ENCODE peak calls at places on chromosome 12, in five cellular contexts. M is upper lobe of left lung, P is K562, W is HepG2, Z is GM12878. Y is an unnamed sample. For H3K27me3, the result is how much of the 10 kb centered on the place peaks cover.

GRCh38 chr12:26971963-26972362 is 33.7 kb downstream of the FGFR1OP2 start:
- ATAC-seq in M (no peak), P (no peak), W (no peak), Z (peak), Y (no peak)

GRCh38 chr12:124856132-124856841 is 7.4 kb downstream of the SCARB1 start:
- ATAC-seq in M (no peak), P (no peak), W (no peak), Z (peak), Y (no peak)

GRCh38 chr12:48001426-48002178 is 2.7 kb downstream of the COL2A1 start:
- ATAC-seq in M (peak), P (peak), W (peak), Z (no peak), Y (peak)

GRCh38 chr12:106767954-106768501 is 6.5 kb upstream of the RIC8B start:
- ATAC-seq in M (no peak), P (peak), W (peak), Z (no peak), Y (no peak)

GRCh38 chr12:122423258-122424165 is 1.0 kb upstream of the CLIP1 start:
- ATAC-seq in M (peak), P (peak), W (peak), Z (peak), Y (no peak)

GRCh38 chr12:34218193-34219045 is 196.1 kb downstream of the ALG10 start:
- ATAC-seq in M (peak), P (peak), W (peak), Z (peak), Y (peak)

GRCh38 chr12:59871779-59872178 is 275.9 kb downstream of the SLC16A7 start:
- ATAC-seq in M (no peak), P (no peak), W (no peak), Z (no peak), Y (no peak)

GRCh38 chr12:70609739-70610491 is 27.3 kb downstream of the PTPRB start:
- ATAC-seq in M (peak), P (peak), W (peak), Z (no peak), Y (peak)

GRCh38 chr12:109308534-109309440 is at the start of gene FOXN4:
- ATAC-seq in M (no peak), P (no peak), W (peak), Z (no peak), Y (no peak)

GRCh38 chr12:40015360-40015759 is 90.5 kb downstream of the SLC2A13 start:
- ATAC-seq in M (no peak), P (no peak), W (no peak), Z (no peak), Y (no peak)

GRCh38 chr12:91637789-91638624 is 455.4 kb upstream of the DCN start:
- ATAC-seq in M (no peak), P (no peak), W (no peak), Z (peak), Y (no peak)

GRCh38 chr12:100187068-100187467 is 13.5 kb upstream of the ACTR6 start:
- ATAC-seq in M (no peak), P (no peak), W (no peak), Z (no peak), Y (no peak)

DNA sequence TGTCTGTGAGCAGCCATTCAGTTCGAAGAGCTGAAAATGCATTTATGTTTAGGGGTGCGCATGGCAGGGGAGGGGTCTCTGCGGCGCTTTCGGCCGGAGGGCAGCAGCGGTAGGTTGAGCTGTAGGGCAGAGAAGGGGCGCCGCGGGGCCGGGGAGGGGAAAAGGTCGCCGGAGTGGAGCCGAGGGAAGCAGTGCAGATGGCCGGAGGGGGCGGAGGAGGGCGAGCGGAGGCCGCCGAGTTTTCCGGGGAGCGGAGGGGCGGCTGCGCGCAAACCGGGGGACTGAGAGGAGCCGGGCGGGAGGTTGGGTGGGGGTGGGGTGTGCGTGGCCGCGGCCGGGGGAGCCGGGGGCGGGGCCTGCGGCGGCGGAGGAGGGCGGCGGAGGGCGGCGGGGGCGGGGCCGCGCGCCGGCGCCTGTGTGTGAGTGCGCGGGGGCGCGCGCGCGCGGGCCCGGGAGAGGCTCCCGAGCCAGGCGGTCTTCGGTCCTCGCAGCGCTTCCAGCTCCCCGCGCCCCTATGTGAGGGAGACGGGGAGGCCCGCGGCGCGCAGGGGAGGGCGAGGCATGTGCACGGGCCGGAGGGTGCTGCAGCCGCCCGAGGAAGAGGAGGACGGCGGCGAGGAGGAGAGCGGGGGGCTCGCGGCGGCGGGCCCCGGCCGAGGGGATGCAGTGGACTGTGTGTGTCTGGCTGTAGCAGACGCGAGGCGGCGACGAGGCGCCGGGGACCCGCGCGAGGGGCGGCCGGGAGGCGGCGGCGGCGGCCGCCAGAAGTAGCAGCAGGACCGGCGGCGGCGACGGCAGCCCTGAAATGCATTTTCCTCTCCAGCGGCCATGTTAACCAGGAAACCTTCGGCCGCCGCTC is at the start of gene DYRK2:
- ATAC-seq in M (peak), P (peak), W (peak), Z (peak), Y (peak)
- TF ChIP-seq POLR2A in M (peak), P (peak), W (peak), Z (peak), Y (peak)

GRCh38 chr12:53180270-53180930 is at the start of the genes CSAD and ZNF740:
- ATAC-seq in M (peak), P (peak), W (peak), Z (peak), Y (peak)
- TF ChIP-seq EP300 in M (peak), P (peak), W (no peak), Z (no peak), Y (no peak)

GRCh38 chr12:52294803-52295202 is 3.5 kb upstream of the KRT81 start:
- ATAC-seq in M (no peak), P (no peak), W (no peak), Z (no peak), Y (no peak)

GRCh38 chr12:52298677-52299076 is 7.3 kb upstream of the KRT81 start:
- ATAC-seq in M (no peak), P (no peak), W (no peak), Z (no peak), Y (no peak)

GRCh38 chr12:52296572-52297215 is 5.4 kb upstream of the KRT81 start:
- ATAC-seq in M (no peak), P (no peak), W (no peak), Z (no peak), Y (no peak)

GRCh38 chr12:52293926-52294325 is 2.6 kb upstream of the KRT81 start:
- ATAC-seq in M (no peak), P (no peak), W (no peak), Z (no peak), Y (no peak)

GRCh38 chr12:52295663-52296062 is 4.3 kb upstream of the KRT81 start:
- ATAC-seq in M (no peak), P (no peak), W (no peak), Z (no peak), Y (no peak)
- H3K27me3 ChIP-seq in M (under half), P (under half), W (under half), Z (under half), Y (under half)

DNA sequence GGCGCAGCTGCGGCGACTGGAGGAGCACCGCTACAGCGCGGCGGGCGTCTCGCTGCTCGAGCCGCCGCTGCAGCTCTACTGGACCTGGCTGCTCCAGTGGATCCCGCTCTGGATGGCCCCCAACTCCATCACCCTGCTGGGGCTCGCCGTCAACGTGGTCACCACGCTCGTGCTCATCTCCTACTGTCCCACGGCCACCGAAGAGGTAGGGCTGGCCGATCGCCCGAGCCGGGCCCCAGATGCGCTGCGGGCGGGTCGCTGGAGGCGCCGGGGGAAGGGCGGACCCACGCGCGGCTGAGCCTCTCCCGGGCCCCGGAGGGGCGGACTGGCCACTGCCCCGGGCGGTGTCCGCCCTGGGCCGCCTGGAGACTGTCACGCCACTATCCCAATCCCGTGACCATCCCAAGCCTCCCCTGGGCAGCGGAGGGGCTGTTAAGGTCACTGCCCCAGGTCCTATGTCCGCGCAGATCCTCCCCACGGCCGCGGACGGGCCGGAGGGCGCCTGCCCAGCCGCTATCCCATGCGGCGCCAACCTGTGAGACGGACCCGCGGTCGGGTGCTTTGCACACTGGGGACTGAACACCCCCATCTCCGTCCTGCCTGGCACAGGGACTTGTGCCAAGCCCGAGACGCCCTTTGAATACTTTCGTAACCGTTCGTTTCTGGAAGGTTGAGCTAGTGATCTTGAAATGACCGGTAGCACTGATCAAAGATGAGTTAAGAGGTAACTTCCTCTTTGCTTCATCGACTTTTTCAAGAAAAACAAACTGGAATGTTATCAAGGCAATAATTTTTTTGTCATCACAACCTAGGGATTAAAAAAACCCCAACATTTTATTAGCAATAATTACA is 716 bp downstream of the CHPT1 start:
- ATAC-seq in M (peak), P (peak), W (peak), Z (peak), Y (peak)
- TF ChIP-seq POLR2A in M (no peak), P (peak), W (peak), Z (no peak), Y (peak)

DNA sequence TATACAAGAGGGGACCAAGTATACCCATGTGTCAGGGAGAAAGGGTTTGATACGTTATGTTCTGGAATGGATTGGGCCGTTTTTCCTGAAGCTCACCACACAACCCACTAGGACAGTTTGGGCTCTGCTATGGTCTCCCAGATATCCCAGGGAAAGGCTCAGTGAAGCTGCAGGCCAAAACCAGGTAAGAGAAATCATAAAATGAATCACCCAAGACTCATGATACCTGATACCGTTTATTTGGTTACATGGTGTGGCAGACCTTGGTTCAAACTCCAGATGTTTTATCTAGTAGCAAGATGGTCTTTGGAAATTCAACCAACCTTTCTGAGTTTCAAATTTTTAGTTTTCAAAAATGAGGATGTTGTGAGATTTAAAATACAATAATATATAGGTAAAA is 177.6 kb downstream of the C12orf75 start:
- ATAC-seq in M (no peak), P (no peak), W (no peak), Z (no peak), Y (no peak)
- TF ChIP-seq EP300 in M (no peak), P (no peak), W (no peak), Z (no peak), Y (no peak)

GRCh38 chr12:56120158-56120846 is 2.2 kb downstream of the ZC3H10 start:
- ATAC-seq in M (no peak), P (no peak), W (no peak), Z (no peak), Y (no peak)
- H3K27me3 ChIP-seq in M (under half), P (under half), W (under half), Z (under half), Y (under half)

GRCh38 chr12:95217377-95218163 is at the start of the genes FGD6 and VEZT:
- ATAC-seq in M (peak), P (peak), W (peak), Z (peak), Y (peak)
- TF ChIP-seq POLR2A in M (peak), P (peak), W (peak), Z (peak), Y (peak)

Y was measured in gastroesophageal sphincter.